ENCODE peak calls at places on chromosomes 13 and 19, in seven cellular contexts. One of them, this sample, is unnamed.

GRCh38 chr19:43446746-43447489 is 18.5 kb downstream of the LYPD3 start:
- DNase-seq in upper lobe of left lung: peak; percentile 82
- DNase-seq in psoas muscle: peak; percentile 88
- DNase-seq in pancreas: peak; percentile 55
- DNase-seq in foreskin keratinocyte: peak; percentile 59
- DNase-seq in cardiac muscle cell: peak; percentile 81
- DNase-seq in CD4-positive, CD25-positive, alpha-beta regulatory T cell: peak; percentile 68
- DNase-seq in this sample: peak; percentile 81

GRCh38 chr13:104253063-104253680 is 1187.0 kb upstream of the SLC10A2 start:
- DNase-seq in CD4-positive, CD25-positive, alpha-beta regulatory T cell: no peak
- DNase-seq in foreskin keratinocyte: peak; percentile 2
- DNase-seq in upper lobe of left lung: no peak
- DNase-seq in cardiac muscle cell: no peak
- DNase-seq in pancreas: no peak
- DNase-seq in psoas muscle: no peak
- DNase-seq in this sample: no peak

GRCh38 chr19:6271251-6271650 is 8.5 kb downstream of the MLLT1 start:
- DNase-seq in foreskin keratinocyte: no peak
- DNase-seq in CD4-positive, CD25-positive, alpha-beta regulatory T cell: no peak
- DNase-seq in cardiac muscle cell: peak; percentile 49
- DNase-seq in pancreas: no peak
- DNase-seq in psoas muscle: no peak
- DNase-seq in upper lobe of left lung: no peak
- DNase-seq in this sample: peak; percentile 42

GRCh38 chr19:49983645-49984229 is 22.8 kb upstream of the SIGLEC11 start:
- DNase-seq in psoas muscle: peak; percentile 75
- DNase-seq in cardiac muscle cell: peak; percentile 73
- DNase-seq in CD4-positive, CD25-positive, alpha-beta regulatory T cell: peak; percentile 64
- DNase-seq in pancreas: peak; percentile 35
- DNase-seq in foreskin keratinocyte: peak; percentile 8
- DNase-seq in upper lobe of left lung: peak; percentile 61
- DNase-seq in this sample: peak; percentile 79

GRCh38 chr13:25217023-25217909 is 45.2 kb upstream of the AMER2 start:
- DNase-seq in psoas muscle: no peak
- DNase-seq in cardiac muscle cell: no peak
- DNase-seq in CD4-positive, CD25-positive, alpha-beta regulatory T cell: no peak
- DNase-seq in pancreas: no peak
- DNase-seq in upper lobe of left lung: no peak
- DNase-seq in foreskin keratinocyte: peak; percentile 54
- DNase-seq in this sample: no peak

GRCh38 chr19:11098327-11098726 is 9.1 kb downstream of the LDLR start:
- DNase-seq in CD4-positive, CD25-positive, alpha-beta regulatory T cell: no peak
- DNase-seq in pancreas: no peak
- DNase-seq in cardiac muscle cell: no peak
- DNase-seq in psoas muscle: no peak
- DNase-seq in foreskin keratinocyte: no peak
- DNase-seq in upper lobe of left lung: no peak
- DNase-seq in this sample: no peak

GRCh38 chr19:35013820-35014754 is 14.0 kb downstream of the GRAMD1A start:
- DNase-seq in CD4-positive, CD25-positive, alpha-beta regulatory T cell: peak; percentile 65
- DNase-seq in psoas muscle: no peak
- DNase-seq in upper lobe of left lung: peak; percentile 45
- DNase-seq in cardiac muscle cell: no peak
- DNase-seq in pancreas: no peak
- DNase-seq in foreskin keratinocyte: no peak
- DNase-seq in this sample: no peak

GRCh38 chr19:37136118-37136517 is 36.4 kb downstream of the ZNF585A start:
- DNase-seq in psoas muscle: no peak
- DNase-seq in upper lobe of left lung: no peak
- DNase-seq in pancreas: no peak
- DNase-seq in CD4-positive, CD25-positive, alpha-beta regulatory T cell: no peak
- DNase-seq in cardiac muscle cell: no peak
- DNase-seq in foreskin keratinocyte: no peak
- DNase-seq in this sample: no peak

GRCh38 chr13:113532156-113532806 is 41.8 kb upstream of the DCUN1D2 start:
- DNase-seq in upper lobe of left lung: no peak
- DNase-seq in psoas muscle: no peak
- DNase-seq in pancreas: no peak
- DNase-seq in foreskin keratinocyte: peak; percentile 74
- DNase-seq in cardiac muscle cell: peak; percentile 38
- DNase-seq in CD4-positive, CD25-positive, alpha-beta regulatory T cell: no peak
- DNase-seq in this sample: no peak

GRCh38 chr13:51638497-51638871 is 54.2 kb downstream of the WDFY2 start:
- DNase-seq in cardiac muscle cell: no peak
- DNase-seq in upper lobe of left lung: no peak
- DNase-seq in pancreas: no peak
- DNase-seq in CD4-positive, CD25-positive, alpha-beta regulatory T cell: no peak
- DNase-seq in foreskin keratinocyte: peak; percentile 67
- DNase-seq in psoas muscle: no peak
- DNase-seq in this sample: no peak
- H3K4me1 ChIP-seq in cardiac muscle cell: peaks cover 21% of the 10 kb centered on the region
- H3K4me1 ChIP-seq in upper lobe of left lung: peaks cover 18% of the 10 kb centered on the region
- H3K4me1 ChIP-seq in pancreas: peaks cover 28% of the 10 kb centered on the region
- H3K4me1 ChIP-seq in CD4-positive, CD25-positive, alpha-beta regulatory T cell: peaks cover 19% of the 10 kb centered on the region
- H3K4me1 ChIP-seq in foreskin keratinocyte: peaks cover 49% of the 10 kb centered on the region
- H3K4me1 ChIP-seq in psoas muscle: no peaks in the 10 kb centered on the region
- H3K4me1 ChIP-seq in this sample: peaks cover 11% of the 10 kb centered on the region

GRCh38 chr19:58557253-58558065 is 952 bp downstream of the UBE2M start:
- DNase-seq in psoas muscle: no peak
- DNase-seq in pancreas: no peak
- DNase-seq in foreskin keratinocyte: no peak
- DNase-seq in upper lobe of left lung: no peak
- DNase-seq in cardiac muscle cell: no peak
- DNase-seq in CD4-positive, CD25-positive, alpha-beta regulatory T cell: no peak
- DNase-seq in this sample: peak; percentile 40

GRCh38 chr19:58560007-58560887 is 1.8 kb upstream of the UBE2M start:
- DNase-seq in CD4-positive, CD25-positive, alpha-beta regulatory T cell: no peak
- DNase-seq in pancreas: no peak
- DNase-seq in psoas muscle: peak; percentile 51
- DNase-seq in upper lobe of left lung: no peak
- DNase-seq in cardiac muscle cell: no peak
- DNase-seq in foreskin keratinocyte: no peak
- DNase-seq in this sample: peak; percentile 35

GRCh38 chr19:58558066-58558622 is at the start of gene UBE2M:
- DNase-seq in foreskin keratinocyte: no peak
- DNase-seq in pancreas: peak; percentile 69
- DNase-seq in psoas muscle: peak; percentile 84
- DNase-seq in cardiac muscle cell: peak; percentile 68
- DNase-seq in CD4-positive, CD25-positive, alpha-beta regulatory T cell: peak; percentile 53
- DNase-seq in upper lobe of left lung: peak; percentile 63
- DNase-seq in this sample: peak; percentile 85

GRCh38 chr19:58559275-58560006 is 1.0 kb upstream of the UBE2M start:
- DNase-seq in CD4-positive, CD25-positive, alpha-beta regulatory T cell: peak; percentile 47
- DNase-seq in upper lobe of left lung: peak; percentile 92
- DNase-seq in psoas muscle: peak; percentile 96
- DNase-seq in pancreas: peak; percentile 90
- DNase-seq in foreskin keratinocyte: peak; percentile 78
- DNase-seq in cardiac muscle cell: peak; percentile 95
- DNase-seq in this sample: peak; percentile 93

DNA sequence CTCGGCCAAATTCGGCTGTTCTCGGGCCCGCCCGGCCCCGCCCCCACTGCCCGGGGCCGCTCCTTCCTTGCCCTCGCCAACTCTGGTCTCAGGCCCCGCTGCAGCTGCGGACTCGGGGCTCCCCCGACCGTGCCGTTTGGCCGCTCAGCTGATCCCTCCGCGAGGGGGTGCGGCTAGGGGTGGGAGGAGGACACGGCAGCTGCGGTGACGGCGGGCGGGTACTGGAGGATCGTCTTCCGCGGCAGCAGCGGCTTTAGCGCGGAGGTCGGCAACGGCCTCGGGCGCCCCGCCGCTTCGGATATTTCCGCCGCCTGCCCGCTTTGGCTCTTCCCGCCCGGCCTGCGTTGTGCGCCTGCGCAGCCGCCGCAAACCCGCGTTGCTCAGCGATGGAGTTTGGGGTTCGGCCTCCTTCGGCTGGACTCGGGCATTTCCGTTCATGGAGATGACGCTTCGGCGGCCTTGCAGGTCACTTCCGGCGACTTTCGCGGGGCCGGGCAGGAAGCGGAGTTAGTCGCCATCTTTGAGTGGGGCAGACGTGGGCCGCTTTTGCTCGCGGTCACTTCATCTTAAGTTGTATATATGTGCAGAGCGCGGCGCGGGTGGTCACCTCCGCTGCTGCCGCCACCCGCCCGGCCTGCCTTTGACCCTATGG is 338 bp upstream of the UBE2M start:
- DNase-seq in cardiac muscle cell: peak; percentile 99
- DNase-seq in psoas muscle: peak; percentile 100
- DNase-seq in pancreas: peak; percentile 98
- DNase-seq in CD4-positive, CD25-positive, alpha-beta regulatory T cell: peak; percentile 100
- DNase-seq in upper lobe of left lung: peak; percentile 97
- DNase-seq in foreskin keratinocyte: peak; percentile 93
- DNase-seq in this sample: peak; percentile 99
- H3K4me1 ChIP-seq in cardiac muscle cell: peaks cover 31% of the 10 kb centered on the region
- H3K4me1 ChIP-seq in psoas muscle: peaks cover 63% of the 10 kb centered on the region
- H3K4me1 ChIP-seq in pancreas: peaks cover 25% of the 10 kb centered on the region
- H3K4me1 ChIP-seq in CD4-positive, CD25-positive, alpha-beta regulatory T cell: peaks cover 74% of the 10 kb centered on the region
- H3K4me1 ChIP-seq in upper lobe of left lung: peaks cover 58% of the 10 kb centered on the region
- H3K4me1 ChIP-seq in foreskin keratinocyte: no peaks in the 10 kb centered on the region
- H3K4me1 ChIP-seq in this sample: peaks cover 33% of the 10 kb centered on the region

GRCh38 chr19:41297628-41298326 is 12.2 kb upstream of the CCDC97 start:
- DNase-seq in pancreas: no peak
- DNase-seq in foreskin keratinocyte: no peak
- DNase-seq in upper lobe of left lung: no peak
- DNase-seq in cardiac muscle cell: no peak
- DNase-seq in CD4-positive, CD25-positive, alpha-beta regulatory T cell: no peak
- DNase-seq in psoas muscle: no peak
- DNase-seq in this sample: no peak
- H3K4me1 ChIP-seq in pancreas: no peaks in the 10 kb centered on the region
- H3K4me1 ChIP-seq in foreskin keratinocyte: no peaks in the 10 kb centered on the region
- H3K4me1 ChIP-seq in upper lobe of left lung: peaks cover 67% of the 10 kb centered on the region
- H3K4me1 ChIP-seq in cardiac muscle cell: peaks cover 58% of the 10 kb centered on the region
- H3K4me1 ChIP-seq in CD4-positive, CD25-positive, alpha-beta regulatory T cell: peaks cover 48% of the 10 kb centered on the region
- H3K4me1 ChIP-seq in psoas muscle: peaks cover 32% of the 10 kb centered on the region
- H3K4me1 ChIP-seq in this sample: no peaks in the 10 kb centered on the region

GRCh38 chr19:15307169-15307568 is 25.2 kb downstream of the BRD4 start:
- DNase-seq in psoas muscle: no peak
- DNase-seq in CD4-positive, CD25-positive, alpha-beta regulatory T cell: no peak
- DNase-seq in pancreas: no peak
- DNase-seq in cardiac muscle cell: no peak
- DNase-seq in upper lobe of left lung: no peak
- DNase-seq in foreskin keratinocyte: no peak
- DNase-seq in this sample: no peak
- H3K4me1 ChIP-seq in psoas muscle: peaks cover 78% of the 10 kb centered on the region
- H3K4me1 ChIP-seq in CD4-positive, CD25-positive, alpha-beta regulatory T cell: peaks cover 74% of the 10 kb centered on the region
- H3K4me1 ChIP-seq in pancreas: peaks cover 15% of the 10 kb centered on the region
- H3K4me1 ChIP-seq in cardiac muscle cell: peaks cover 34% of the 10 kb centered on the region
- H3K4me1 ChIP-seq in upper lobe of left lung: peaks cover 87% of the 10 kb centered on the region
- H3K4me1 ChIP-seq in foreskin keratinocyte: peaks cover 19% of the 10 kb centered on the region
- H3K4me1 ChIP-seq in this sample: peaks cover 22% of the 10 kb centered on the region

GRCh38 chr13:96848275-96848674 is 146.0 kb downstream of the OXGR1 start:
- DNase-seq in foreskin keratinocyte: no peak
- DNase-seq in pancreas: no peak
- DNase-seq in CD4-positive, CD25-positive, alpha-beta regulatory T cell: no peak
- DNase-seq in upper lobe of left lung: no peak
- DNase-seq in psoas muscle: no peak
- DNase-seq in cardiac muscle cell: no peak
- DNase-seq in this sample: no peak
- H3K4me1 ChIP-seq in foreskin keratinocyte: no peaks in the 10 kb centered on the region
- H3K4me1 ChIP-seq in pancreas: no peaks in the 10 kb centered on the region
- H3K4me1 ChIP-seq in CD4-positive, CD25-positive, alpha-beta regulatory T cell: no peaks in the 10 kb centered on the region
- H3K4me1 ChIP-seq in upper lobe of left lung: peaks cover 7% of the 10 kb centered on the region
- H3K4me1 ChIP-seq in psoas muscle: no peaks in the 10 kb centered on the region
- H3K4me1 ChIP-seq in cardiac muscle cell: peaks cover 14% of the 10 kb centered on the region
- H3K4me1 ChIP-seq in this sample: no peaks in the 10 kb centered on the region

DNA sequence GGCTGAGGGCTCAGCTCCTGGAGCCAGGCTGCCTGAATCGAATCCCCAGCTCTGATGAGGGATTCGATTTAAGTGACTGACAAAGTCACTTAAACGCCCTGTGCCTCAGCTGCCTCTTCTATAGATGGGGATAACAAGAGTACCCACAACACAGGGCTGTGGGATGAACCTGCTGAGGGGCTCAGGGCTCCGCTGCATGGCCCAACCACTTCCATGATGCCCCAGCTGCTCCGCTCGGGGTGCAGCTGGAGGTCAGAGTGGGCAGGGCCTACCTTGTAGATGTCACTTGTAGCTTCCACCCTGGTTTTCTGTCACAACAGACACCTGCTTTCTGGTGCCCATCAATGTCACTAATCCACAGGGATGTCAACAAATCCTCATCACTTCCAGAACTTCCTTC is 39.2 kb downstream of the STK24 start:
- DNase-seq in pancreas: no peak
- DNase-seq in upper lobe of left lung: no peak
- DNase-seq in psoas muscle: no peak
- DNase-seq in CD4-positive, CD25-positive, alpha-beta regulatory T cell: no peak
- DNase-seq in foreskin keratinocyte: no peak
- DNase-seq in cardiac muscle cell: no peak
- DNase-seq in this sample: no peak
- H3K4me1 ChIP-seq in pancreas: peaks cover 21% of the 10 kb centered on the region
- H3K4me1 ChIP-seq in upper lobe of left lung: peaks cover 59% of the 10 kb centered on the region
- H3K4me1 ChIP-seq in psoas muscle: peaks cover 61% of the 10 kb centered on the region
- H3K4me1 ChIP-seq in CD4-positive, CD25-positive, alpha-beta regulatory T cell: peaks cover 82% of the 10 kb centered on the region
- H3K4me1 ChIP-seq in foreskin keratinocyte: peaks cover 24% of the 10 kb centered on the region
- H3K4me1 ChIP-seq in cardiac muscle cell: peaks cover 26% of the 10 kb centered on the region
- H3K4me1 ChIP-seq in this sample: peaks cover 20% of the 10 kb centered on the region